ENCODE peak calls at places on chromosomes 1 and 21, in eight cellular contexts. E is astrocyte, X is neural progenitor cell, G is K562, S is ovary, I is esophagus muscularis mucosa, N is tibial artery, Z is transverse colon. B is an unnamed sample.

GRCh38 chr1:115098979-115099692 is 9.8 kb upstream of the TSPAN2 start:
- DNase-seq in S (no peak), I (no peak), E (peak; percentile 71), N (peak; percentile 80), Z (peak; percentile 72), X (no peak), G (no peak), B (no peak)

GRCh38 chr1:76239470-76239918 is 164.9 kb downstream of the ST6GALNAC3 start:
- DNase-seq in S (no peak), E (no peak), X (no peak), N (no peak), I (no peak), G (no peak), Z (no peak), B (no peak)

GRCh38 chr1:91846007-91846620 is 39.8 kb downstream of the TGFBR3 start:
- DNase-seq in G (no peak), E (peak; percentile 19), S (no peak), Z (peak; percentile 70), X (peak; percentile 28), I (no peak), N (no peak), B (no peak)

GRCh38 chr1:232627171-232627570 is 2.8 kb downstream of the SIPA1L2 start:
- DNase-seq in I (no peak), S (no peak), E (no peak), Z (no peak), N (no peak), X (no peak), G (no peak), B (no peak)

GRCh38 chr1:8598060-8598724 is 219.2 kb downstream of the RERE start:
- DNase-seq in X (peak; percentile 23), I (no peak), S (peak; percentile 53), N (no peak), Z (peak; percentile 26), G (no peak), E (peak; percentile 31), B (no peak)

GRCh38 chr21:46100426-46100825 is 2.5 kb downstream of the COL6A2 start:
- DNase-seq in S (peak; percentile 29), N (no peak), I (peak; percentile 85), X (no peak), G (no peak), Z (peak; percentile 6), E (peak; percentile 69), B (no peak)

GRCh38 chr1:169595764-169596711 is 9.8 kb upstream of the F5 start:
- DNase-seq in I (peak; percentile 84), X (peak; percentile 60), S (no peak), E (peak; percentile 29), G (no peak), Z (no peak), N (no peak), B (peak; percentile 30)

GRCh38 chr1:175885247-175885646 is 141.9 kb upstream of the TNR start:
- DNase-seq in I (no peak), G (no peak), E (peak; percentile 44), N (peak; percentile 42), S (no peak), X (no peak), Z (no peak), B (no peak)

GRCh38 chr1:14787604-14788003 is 189.1 kb downstream of the KAZN start:
- DNase-seq in S (no peak), Z (no peak), N (no peak), E (no peak), I (no peak), X (no peak), G (no peak), B (peak; percentile 37)

GRCh38 chr1:81237531-81238528 is 562.9 kb upstream of the ADGRL2 start:
- DNase-seq in I (no peak), G (no peak), X (peak; percentile 24), N (no peak), Z (no peak), S (no peak), E (no peak), B (peak; percentile 13)

GRCh38 chr1:175678471-175678870 is 64.9 kb downstream of the TNR start:
- DNase-seq in Z (no peak), E (no peak), G (no peak), N (no peak), I (no peak), X (no peak), S (no peak), B (no peak)

GRCh38 chr1:25561426-25562100 is 18.2 kb downstream of the LDLRAP1 start:
- DNase-seq in N (no peak), G (no peak), E (no peak), X (no peak), I (no peak), S (no peak), Z (no peak), B (no peak)

DNA sequence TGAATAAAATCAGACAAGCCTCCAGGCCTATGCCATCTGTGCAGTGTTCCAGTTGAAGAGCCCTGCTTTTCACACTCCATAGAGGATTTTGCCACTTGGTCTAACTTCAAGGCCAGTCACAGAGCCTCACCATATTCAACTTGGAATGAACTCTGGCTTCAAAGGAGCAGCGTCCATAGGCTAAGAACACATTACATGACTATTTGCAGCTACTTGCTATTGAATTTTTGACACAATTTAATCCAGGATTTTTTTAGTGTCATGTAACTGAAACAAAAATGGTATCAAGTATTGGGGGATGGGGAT is 2.7 kb upstream of the GBP4 start:
- DNase-seq in E (no peak), S (no peak), X (no peak), G (no peak), N (no peak), Z (no peak), I (no peak), B (no peak)
- H3K27ac ChIP-seq in E (no peak overlapping the region), S (no peak overlapping the region), X (no peak overlapping the region), G (no peak overlapping the region), N (no peak overlapping the region), Z (no peak overlapping the region), I (no peak overlapping the region), B (no peak overlapping the region)

GRCh38 chr21:16358784-16359183 is 629.0 kb downstream of the USP25 start:
- DNase-seq in G (no peak), E (no peak), I (no peak), S (no peak), X (no peak), Z (no peak), N (no peak), B (no peak)

GRCh38 chr21:16353764-16354163 is 624.0 kb downstream of the USP25 start:
- DNase-seq in N (no peak), Z (no peak), G (no peak), S (no peak), X (no peak), I (no peak), E (no peak), B (no peak)

GRCh38 chr21:16363563-16363962 is 633.8 kb downstream of the USP25 start:
- DNase-seq in X (no peak), G (no peak), S (no peak), E (no peak), Z (no peak), N (no peak), I (no peak), B (no peak)

DNA sequence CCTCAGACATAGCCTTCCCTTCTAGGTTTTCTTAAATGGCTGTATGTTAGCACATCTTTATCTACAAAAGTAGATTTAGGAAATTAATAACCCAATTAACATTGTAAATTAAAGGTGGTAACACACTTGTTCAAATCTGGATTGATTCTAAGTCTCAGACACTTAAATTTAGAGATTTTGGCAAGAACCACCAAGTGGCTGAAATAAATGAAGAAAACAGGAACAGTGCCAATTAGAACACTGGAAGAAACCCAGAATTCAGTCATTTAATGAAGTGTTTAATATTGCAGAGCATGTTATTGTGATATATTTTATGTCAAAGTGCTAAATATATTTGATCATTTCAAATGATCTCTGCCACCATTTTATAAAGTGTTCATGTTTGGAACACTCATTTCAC is 628.2 kb downstream of the USP25 start:
- DNase-seq in E (no peak), G (no peak), N (no peak), I (no peak), Z (no peak), S (no peak), X (no peak), B (no peak)
- TF ChIP-seq CTCF in E (no peak), G (no peak), N (no peak), I (no peak), Z (no peak), S (no peak), X (no peak), B (no peak)

DNA sequence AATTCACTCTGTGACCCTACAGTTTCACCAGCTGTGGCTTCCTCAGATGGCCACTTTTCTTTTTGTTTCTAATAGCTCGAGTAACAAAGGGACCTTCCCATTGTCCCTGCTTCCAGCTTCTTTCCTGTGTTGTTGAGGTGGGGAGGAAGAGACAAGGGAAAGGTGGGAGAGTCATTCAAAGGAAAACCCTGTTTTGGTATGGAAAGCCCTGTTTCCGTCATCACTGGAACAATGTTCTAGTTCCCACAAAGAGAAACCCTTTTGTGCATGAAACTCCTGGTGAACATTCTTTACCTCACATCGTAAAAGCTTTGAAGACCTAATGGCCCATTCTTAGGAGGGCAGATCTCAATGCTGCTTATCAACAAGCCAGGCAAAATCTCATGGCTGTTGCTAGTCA is 62.2 kb downstream of the ABCA4 start:
- DNase-seq in I (no peak), N (no peak), X (no peak), S (no peak), Z (no peak), E (no peak), G (no peak), B (no peak)
- H3K27me3 ChIP-seq in I (no peaks in the 10 kb centered on the region), N (no peaks in the 10 kb centered on the region), X (peaks cover 11% of the 10 kb centered on the region), S (no peaks in the 10 kb centered on the region), Z (no peaks in the 10 kb centered on the region), E (no peaks in the 10 kb centered on the region), G (peaks cover 16% of the 10 kb centered on the region), B (peaks cover 15% of the 10 kb centered on the region)

DNA sequence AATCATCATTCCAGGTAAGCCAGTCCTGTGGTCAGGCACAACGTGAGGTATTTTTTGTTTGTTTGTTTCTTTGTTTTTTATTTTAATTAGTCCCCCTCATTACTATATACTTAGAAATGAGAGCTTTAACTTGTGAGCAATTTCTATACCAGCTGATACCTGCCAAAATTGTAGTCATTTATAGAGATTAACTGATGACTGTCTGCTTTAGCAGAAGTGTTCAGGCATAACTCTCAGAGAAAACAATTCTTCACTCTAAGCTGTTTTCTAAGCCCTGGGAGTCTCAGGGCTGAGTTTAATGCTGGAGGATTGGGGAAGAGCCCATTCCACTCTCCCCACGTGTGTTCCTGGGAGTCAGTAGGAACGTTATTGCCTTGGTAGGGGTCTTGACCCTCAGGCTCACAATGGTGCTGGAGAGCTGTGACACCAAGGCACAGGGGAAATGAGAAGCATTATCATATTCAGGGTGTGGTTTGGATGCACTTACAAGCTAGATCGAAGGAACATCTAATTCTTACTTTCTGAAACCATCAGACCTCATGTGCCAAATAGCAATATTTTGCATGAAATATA is 168.2 kb downstream of the CLIC6 start:
- DNase-seq in S (no peak), X (no peak), E (no peak), N (no peak), Z (no peak), I (no peak), G (no peak), B (no peak)
- H3K27ac ChIP-seq in S (no peak overlapping the region), X (no peak overlapping the region), E (peak overlapping the region; percentile 71), N (peak overlapping the region; percentile 57), Z (peak overlapping the region; percentile 39), I (no peak overlapping the region), G (no peak overlapping the region), B (no peak overlapping the region)

B was measured in foreskin keratinocyte.